ENCODE peak calls at places on chromosomes 16 and 17, in four cellular contexts. One of them, this sample, is unnamed.

GRCh38 chr17:12180644-12181261 is 160.1 kb downstream of the MAP2K4 start:
- DNase-seq in K562: peak
- DNase-seq in GM12878: peak
- DNase-seq in HepG2: peak
- DNase-seq in this sample: peak

GRCh38 chr16:15835136-15835878 is 21.5 kb downstream of the MYH11 start:
- DNase-seq in HepG2: no peak
- DNase-seq in GM12878: peak
- DNase-seq in K562: no peak
- DNase-seq in this sample: no peak

GRCh38 chr17:44887971-44888955 is 11.0 kb downstream of the EFTUD2 start:
- DNase-seq in K562: no peak
- DNase-seq in GM12878: no peak
- DNase-seq in HepG2: no peak
- DNase-seq in this sample: no peak

GRCh38 chr17:48998557-48999440 is 1.6 kb downstream of the IGF2BP1 start:
- DNase-seq in GM12878: no peak
- DNase-seq in HepG2: peak
- DNase-seq in K562: peak
- DNase-seq in this sample: no peak

GRCh38 chr17:51103050-51103449 is 17.6 kb downstream of the SPAG9 start:
- DNase-seq in HepG2: no peak
- DNase-seq in K562: no peak
- DNase-seq in GM12878: no peak
- DNase-seq in this sample: no peak

GRCh38 chr17:27550974-27551505 is 79.9 kb upstream of the LGALS9 start:
- DNase-seq in GM12878: no peak
- DNase-seq in HepG2: no peak
- DNase-seq in K562: no peak
- DNase-seq in this sample: no peak

GRCh38 chr17:50634123-50634914 is at the start of gene ABCC3:
- DNase-seq in HepG2: peak
- DNase-seq in GM12878: no peak
- DNase-seq in K562: no peak
- DNase-seq in this sample: no peak

GRCh38 chr16:7397901-7398300 is 65.3 kb downstream of the RBFOX1 start:
- DNase-seq in GM12878: no peak
- DNase-seq in HepG2: no peak
- DNase-seq in K562: no peak
- DNase-seq in this sample: no peak

GRCh38 chr17:39461911-39462641 is 790 bp downstream of the CDK12 start:
- DNase-seq in HepG2: peak
- DNase-seq in K562: peak
- DNase-seq in GM12878: peak
- DNase-seq in this sample: no peak

GRCh38 chr16:73399486-73399885 is 351.6 kb upstream of the ZFHX3 start:
- DNase-seq in GM12878: no peak
- DNase-seq in K562: no peak
- DNase-seq in HepG2: no peak
- DNase-seq in this sample: no peak

GRCh38 chr16:78390828-78391227 is 291.4 kb downstream of the WWOX start:
- DNase-seq in K562: no peak
- DNase-seq in GM12878: no peak
- DNase-seq in HepG2: no peak
- DNase-seq in this sample: no peak

GRCh38 chr16:2963611-2964415 is at the start of gene KREMEN2:
- DNase-seq in GM12878: no peak
- DNase-seq in K562: peak
- DNase-seq in HepG2: peak
- DNase-seq in this sample: peak

GRCh38 chr17:71600137-71600789 is 520.6 kb upstream of the SOX9 start:
- DNase-seq in K562: no peak
- DNase-seq in GM12878: no peak
- DNase-seq in HepG2: no peak
- DNase-seq in this sample: peak

GRCh38 chr16:60166111-60166510 is 1432.0 kb upstream of the GOT2 start:
- DNase-seq in HepG2: no peak
- DNase-seq in K562: no peak
- DNase-seq in GM12878: no peak
- DNase-seq in this sample: no peak

GRCh38 chr17:76268991-76269981 is 4.1 kb downstream of the UBALD2 start:
- DNase-seq in HepG2: no peak
- DNase-seq in GM12878: no peak
- DNase-seq in K562: peak
- DNase-seq in this sample: no peak

GRCh38 chr17:76270770-76271668 is 5.9 kb downstream of the UBALD2 start:
- DNase-seq in HepG2: no peak
- DNase-seq in GM12878: no peak
- DNase-seq in K562: no peak
- DNase-seq in this sample: no peak

GRCh38 chr17:76268015-76268749 is 3.0 kb downstream of the UBALD2 start:
- DNase-seq in GM12878: peak
- DNase-seq in K562: peak
- DNase-seq in HepG2: no peak
- DNase-seq in this sample: no peak

GRCh38 chr17:76271669-76272540 is 6.8 kb downstream of the UBALD2 start:
- DNase-seq in GM12878: peak
- DNase-seq in K562: no peak
- DNase-seq in HepG2: no peak
- DNase-seq in this sample: no peak

GRCh38 chr17:76270127-76270592 is 5.0 kb downstream of the UBALD2 start:
- DNase-seq in K562: peak
- DNase-seq in GM12878: no peak
- DNase-seq in HepG2: no peak
- DNase-seq in this sample: no peak
- TF ChIP-seq FOXK2 in K562: no peak
- TF ChIP-seq FOXK2 in GM12878: no peak
- TF ChIP-seq FOXK2 in HepG2: no peak
- TF ChIP-seq FOXK2 in this sample: no peak

GRCh38 chr17:40779181-40779909 is 3.0 kb downstream of the KRT27 start:
- DNase-seq in HepG2: peak
- DNase-seq in K562: peak
- DNase-seq in GM12878: no peak
- DNase-seq in this sample: peak
- TF ChIP-seq FOXK2 in HepG2: no peak
- TF ChIP-seq FOXK2 in K562: no peak
- TF ChIP-seq FOXK2 in GM12878: no peak
- TF ChIP-seq FOXK2 in this sample: no peak

DNA sequence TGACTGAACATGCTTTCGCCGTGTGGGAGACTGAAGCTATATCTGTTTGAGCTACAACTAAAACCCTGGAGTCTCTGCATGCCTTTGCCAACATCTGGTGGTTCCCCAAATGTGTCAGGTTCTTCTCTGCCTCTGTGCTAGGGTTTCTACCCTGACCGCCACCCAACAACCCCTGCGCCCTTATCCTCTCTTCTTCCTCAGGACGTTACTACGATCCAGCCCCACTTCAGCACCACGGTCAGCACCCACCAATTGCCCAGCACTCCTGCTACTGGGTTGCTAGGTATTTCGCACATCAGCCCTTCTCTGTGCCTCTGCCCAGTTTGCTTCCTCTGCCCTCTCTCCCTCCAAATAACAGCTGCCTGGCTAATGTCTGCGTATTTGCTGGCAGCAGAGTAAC is 106.3 kb upstream of the HSBP1 start:
- DNase-seq in GM12878: no peak
- DNase-seq in HepG2: peak
- DNase-seq in K562: peak
- DNase-seq in this sample: peak
- TF ChIP-seq FOXK2 in GM12878: no peak
- TF ChIP-seq FOXK2 in HepG2: no peak
- TF ChIP-seq FOXK2 in K562: no peak
- TF ChIP-seq FOXK2 in this sample: no peak

GRCh38 chr16:25478476-25478875 is 213.3 kb upstream of the HS3ST4 start:
- DNase-seq in HepG2: no peak
- DNase-seq in GM12878: no peak
- DNase-seq in K562: no peak
- DNase-seq in this sample: no peak
- TF ChIP-seq FOXK2 in HepG2: no peak
- TF ChIP-seq FOXK2 in GM12878: no peak
- TF ChIP-seq FOXK2 in K562: no peak
- TF ChIP-seq FOXK2 in this sample: no peak

DNA sequence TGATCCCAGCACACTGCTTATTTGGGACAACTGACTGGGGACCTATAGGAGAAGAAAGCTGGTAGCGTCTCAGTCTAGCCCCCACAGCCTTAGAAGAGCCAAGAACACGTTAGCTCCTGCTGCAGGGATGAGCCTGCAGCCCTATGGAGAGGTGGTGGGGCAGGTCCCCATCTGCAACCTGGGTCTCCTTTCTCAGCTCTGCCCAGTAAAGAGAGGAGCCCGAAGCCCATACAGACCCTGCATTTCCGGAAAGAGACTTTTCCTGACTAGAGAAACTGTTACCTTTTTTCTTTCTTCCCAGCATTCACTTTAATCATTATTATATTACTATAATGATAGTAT is 788 bp downstream of the METTL22 start:
- DNase-seq in K562: no peak
- DNase-seq in GM12878: no peak
- DNase-seq in HepG2: no peak
- DNase-seq in this sample: peak
- TF ChIP-seq FOXK2 in K562: no peak
- TF ChIP-seq FOXK2 in GM12878: no peak
- TF ChIP-seq FOXK2 in HepG2: no peak
- TF ChIP-seq FOXK2 in this sample: no peak